ENCODE peak calls at places on chromosomes 12 and 14, in ten cellular contexts. One of them, this sample, is unnamed.

GRCh38 chr12:13102481-13103195 is 829 bp downstream of the GSG1 start:
- DNase-seq in MCF 10A: peak; percentile 14
- DNase-seq in mammary epithelial cell: no peak
- DNase-seq in HFFc6: peak; percentile 39
- DNase-seq in COLO829: no peak
- DNase-seq in NAMALWA: no peak
- DNase-seq in C1 segment of cervical spinal cord: no peak
- DNase-seq in activated CD4-positive, CD25-positive, alpha-beta regulatory T cell treated with anti-CD3 and anti-CD28 coated beads, Interleukin-2, amount 50 U/mL, for 72 hours: no peak
- DNase-seq in NCI-H774: no peak
- DNase-seq in COR-L47: no peak
- DNase-seq in this sample: peak; percentile 37

GRCh38 chr14:24852312-24853060 is 197.5 kb downstream of the STXBP6 start:
- DNase-seq in MCF 10A: no peak
- DNase-seq in mammary epithelial cell: no peak
- DNase-seq in HFFc6: no peak
- DNase-seq in COLO829: no peak
- DNase-seq in NAMALWA: no peak
- DNase-seq in C1 segment of cervical spinal cord: no peak
- DNase-seq in activated CD4-positive, CD25-positive, alpha-beta regulatory T cell treated with anti-CD3 and anti-CD28 coated beads, Interleukin-2, amount 50 U/mL, for 72 hours: no peak
- DNase-seq in NCI-H774: no peak
- DNase-seq in COR-L47: no peak
- DNase-seq in this sample: no peak

GRCh38 chr12:12791756-12792346 is 6.4 kb downstream of the APOLD1 start:
- DNase-seq in MCF 10A: no peak
- DNase-seq in mammary epithelial cell: no peak
- DNase-seq in HFFc6: no peak
- DNase-seq in COLO829: no peak
- DNase-seq in NAMALWA: no peak
- DNase-seq in C1 segment of cervical spinal cord: no peak
- DNase-seq in activated CD4-positive, CD25-positive, alpha-beta regulatory T cell treated with anti-CD3 and anti-CD28 coated beads, Interleukin-2, amount 50 U/mL, for 72 hours: no peak
- DNase-seq in NCI-H774: no peak
- DNase-seq in COR-L47: no peak
- DNase-seq in this sample: no peak

GRCh38 chr14:77542349-77543239 is 44.0 kb upstream of the ISM2 start:
- DNase-seq in MCF 10A: no peak
- DNase-seq in mammary epithelial cell: no peak
- DNase-seq in HFFc6: no peak
- DNase-seq in COLO829: peak; percentile 36
- DNase-seq in NAMALWA: peak; percentile 43
- DNase-seq in C1 segment of cervical spinal cord: no peak
- DNase-seq in activated CD4-positive, CD25-positive, alpha-beta regulatory T cell treated with anti-CD3 and anti-CD28 coated beads, Interleukin-2, amount 50 U/mL, for 72 hours: no peak
- DNase-seq in NCI-H774: no peak
- DNase-seq in COR-L47: no peak
- DNase-seq in this sample: no peak

GRCh38 chr14:22630486-22630885 is 13.7 kb downstream of the OR6J1 start:
- DNase-seq in MCF 10A: no peak
- DNase-seq in mammary epithelial cell: no peak
- DNase-seq in HFFc6: no peak
- DNase-seq in COLO829: no peak
- DNase-seq in NAMALWA: no peak
- DNase-seq in C1 segment of cervical spinal cord: no peak
- DNase-seq in activated CD4-positive, CD25-positive, alpha-beta regulatory T cell treated with anti-CD3 and anti-CD28 coated beads, Interleukin-2, amount 50 U/mL, for 72 hours: no peak
- DNase-seq in NCI-H774: no peak
- DNase-seq in COR-L47: no peak
- DNase-seq in this sample: no peak

GRCh38 chr14:36238666-36239363 is 62.3 kb upstream of the PTCSC3 start:
- DNase-seq in MCF 10A: peak; percentile 88
- DNase-seq in mammary epithelial cell: peak; percentile 96
- DNase-seq in HFFc6: peak; percentile 39
- DNase-seq in COLO829: peak; percentile 63
- DNase-seq in NAMALWA: no peak
- DNase-seq in C1 segment of cervical spinal cord: no peak
- DNase-seq in activated CD4-positive, CD25-positive, alpha-beta regulatory T cell treated with anti-CD3 and anti-CD28 coated beads, Interleukin-2, amount 50 U/mL, for 72 hours: no peak
- DNase-seq in NCI-H774: no peak
- DNase-seq in COR-L47: no peak
- DNase-seq in this sample: no peak

GRCh38 chr12:53722450-53723041 is 4.7 kb downstream of the CALCOCO1 start:
- DNase-seq in MCF 10A: peak; percentile 33
- DNase-seq in mammary epithelial cell: no peak
- DNase-seq in HFFc6: no peak
- DNase-seq in COLO829: no peak
- DNase-seq in NAMALWA: no peak
- DNase-seq in C1 segment of cervical spinal cord: no peak
- DNase-seq in activated CD4-positive, CD25-positive, alpha-beta regulatory T cell treated with anti-CD3 and anti-CD28 coated beads, Interleukin-2, amount 50 U/mL, for 72 hours: no peak
- DNase-seq in NCI-H774: no peak
- DNase-seq in COR-L47: no peak
- DNase-seq in this sample: no peak

GRCh38 chr12:92193063-92193462 is 47.4 kb upstream of the BTG1 start:
- DNase-seq in MCF 10A: no peak
- DNase-seq in mammary epithelial cell: no peak
- DNase-seq in HFFc6: no peak
- DNase-seq in COLO829: no peak
- DNase-seq in NAMALWA: no peak
- DNase-seq in C1 segment of cervical spinal cord: no peak
- DNase-seq in activated CD4-positive, CD25-positive, alpha-beta regulatory T cell treated with anti-CD3 and anti-CD28 coated beads, Interleukin-2, amount 50 U/mL, for 72 hours: no peak
- DNase-seq in NCI-H774: no peak
- DNase-seq in COR-L47: no peak
- DNase-seq in this sample: no peak

GRCh38 chr12:92769124-92769901 is 66.5 kb downstream of the PLEKHG7 start:
- DNase-seq in MCF 10A: no peak
- DNase-seq in mammary epithelial cell: no peak
- DNase-seq in HFFc6: no peak
- DNase-seq in COLO829: no peak
- DNase-seq in NAMALWA: peak; percentile 52
- DNase-seq in C1 segment of cervical spinal cord: no peak
- DNase-seq in activated CD4-positive, CD25-positive, alpha-beta regulatory T cell treated with anti-CD3 and anti-CD28 coated beads, Interleukin-2, amount 50 U/mL, for 72 hours: no peak
- DNase-seq in NCI-H774: no peak
- DNase-seq in COR-L47: no peak
- DNase-seq in this sample: no peak

GRCh38 chr12:48159976-48160525 is 2.7 kb upstream of the ASB8 start:
- DNase-seq in MCF 10A: no peak
- DNase-seq in mammary epithelial cell: no peak
- DNase-seq in HFFc6: no peak
- DNase-seq in COLO829: no peak
- DNase-seq in NAMALWA: no peak
- DNase-seq in C1 segment of cervical spinal cord: no peak
- DNase-seq in activated CD4-positive, CD25-positive, alpha-beta regulatory T cell treated with anti-CD3 and anti-CD28 coated beads, Interleukin-2, amount 50 U/mL, for 72 hours: no peak
- DNase-seq in NCI-H774: no peak
- DNase-seq in COR-L47: no peak
- DNase-seq in this sample: no peak

GRCh38 chr12:112964067-112964670 is 14.2 kb upstream of the OAS2 start:
- DNase-seq in MCF 10A: no peak
- DNase-seq in mammary epithelial cell: no peak
- DNase-seq in HFFc6: no peak
- DNase-seq in COLO829: no peak
- DNase-seq in NAMALWA: no peak
- DNase-seq in C1 segment of cervical spinal cord: no peak
- DNase-seq in activated CD4-positive, CD25-positive, alpha-beta regulatory T cell treated with anti-CD3 and anti-CD28 coated beads, Interleukin-2, amount 50 U/mL, for 72 hours: no peak
- DNase-seq in NCI-H774: no peak
- DNase-seq in COR-L47: no peak
- DNase-seq in this sample: no peak

GRCh38 chr14:70641548-70642312 is at the start of gene TTC9:
- DNase-seq in MCF 10A: no peak
- DNase-seq in mammary epithelial cell: no peak
- DNase-seq in HFFc6: no peak
- DNase-seq in COLO829: no peak
- DNase-seq in NAMALWA: no peak
- DNase-seq in C1 segment of cervical spinal cord: no peak
- DNase-seq in activated CD4-positive, CD25-positive, alpha-beta regulatory T cell treated with anti-CD3 and anti-CD28 coated beads, Interleukin-2, amount 50 U/mL, for 72 hours: peak; percentile 47
- DNase-seq in NCI-H774: no peak
- DNase-seq in COR-L47: no peak
- DNase-seq in this sample: no peak

GRCh38 chr12:45435945-45436710 is 220.2 kb downstream of the ANO6 start:
- DNase-seq in MCF 10A: no peak
- DNase-seq in mammary epithelial cell: peak; percentile 22
- DNase-seq in HFFc6: no peak
- DNase-seq in COLO829: no peak
- DNase-seq in NAMALWA: no peak
- DNase-seq in C1 segment of cervical spinal cord: no peak
- DNase-seq in activated CD4-positive, CD25-positive, alpha-beta regulatory T cell treated with anti-CD3 and anti-CD28 coated beads, Interleukin-2, amount 50 U/mL, for 72 hours: no peak
- DNase-seq in NCI-H774: no peak
- DNase-seq in COR-L47: no peak
- DNase-seq in this sample: no peak

GRCh38 chr14:32186248-32186647 is 15.6 kb upstream of the RNU6-7 start:
- DNase-seq in MCF 10A: no peak
- DNase-seq in mammary epithelial cell: no peak
- DNase-seq in HFFc6: no peak
- DNase-seq in COLO829: no peak
- DNase-seq in NAMALWA: no peak
- DNase-seq in C1 segment of cervical spinal cord: no peak
- DNase-seq in activated CD4-positive, CD25-positive, alpha-beta regulatory T cell treated with anti-CD3 and anti-CD28 coated beads, Interleukin-2, amount 50 U/mL, for 72 hours: no peak
- DNase-seq in NCI-H774: no peak
- DNase-seq in COR-L47: no peak
- DNase-seq in this sample: no peak

GRCh38 chr14:76908834-76909233 is 82.6 kb downstream of the LRRC74A start:
- DNase-seq in MCF 10A: no peak
- DNase-seq in mammary epithelial cell: no peak
- DNase-seq in HFFc6: no peak
- DNase-seq in COLO829: no peak
- DNase-seq in NAMALWA: peak; percentile 69
- DNase-seq in C1 segment of cervical spinal cord: no peak
- DNase-seq in activated CD4-positive, CD25-positive, alpha-beta regulatory T cell treated with anti-CD3 and anti-CD28 coated beads, Interleukin-2, amount 50 U/mL, for 72 hours: no peak
- DNase-seq in NCI-H774: no peak
- DNase-seq in COR-L47: no peak
- DNase-seq in this sample: peak; percentile 35

GRCh38 chr12:93203361-93203760 is 174.4 kb upstream of the NUDT4 start:
- DNase-seq in MCF 10A: no peak
- DNase-seq in mammary epithelial cell: no peak
- DNase-seq in HFFc6: no peak
- DNase-seq in COLO829: no peak
- DNase-seq in NAMALWA: no peak
- DNase-seq in C1 segment of cervical spinal cord: no peak
- DNase-seq in activated CD4-positive, CD25-positive, alpha-beta regulatory T cell treated with anti-CD3 and anti-CD28 coated beads, Interleukin-2, amount 50 U/mL, for 72 hours: no peak
- DNase-seq in NCI-H774: no peak
- DNase-seq in COR-L47: no peak
- DNase-seq in this sample: no peak

GRCh38 chr14:20587489-20588154 is at the start of gene RNASE11:
- DNase-seq in MCF 10A: no peak
- DNase-seq in mammary epithelial cell: no peak
- DNase-seq in HFFc6: no peak
- DNase-seq in COLO829: no peak
- DNase-seq in NAMALWA: no peak
- DNase-seq in C1 segment of cervical spinal cord: no peak
- DNase-seq in activated CD4-positive, CD25-positive, alpha-beta regulatory T cell treated with anti-CD3 and anti-CD28 coated beads, Interleukin-2, amount 50 U/mL, for 72 hours: no peak
- DNase-seq in NCI-H774: no peak
- DNase-seq in COR-L47: no peak
- DNase-seq in this sample: no peak

GRCh38 chr12:60205500-60205899 is 609.7 kb downstream of the SLC16A7 start:
- DNase-seq in MCF 10A: peak; percentile 64
- DNase-seq in mammary epithelial cell: peak; percentile 49
- DNase-seq in HFFc6: peak; percentile 41
- DNase-seq in COLO829: no peak
- DNase-seq in NAMALWA: no peak
- DNase-seq in C1 segment of cervical spinal cord: no peak
- DNase-seq in activated CD4-positive, CD25-positive, alpha-beta regulatory T cell treated with anti-CD3 and anti-CD28 coated beads, Interleukin-2, amount 50 U/mL, for 72 hours: no peak
- DNase-seq in NCI-H774: no peak
- DNase-seq in COR-L47: no peak
- DNase-seq in this sample: no peak

GRCh38 chr12:52681551-52682380 is 1.6 kb upstream of the KRT1 start:
- DNase-seq in MCF 10A: no peak
- DNase-seq in mammary epithelial cell: no peak
- DNase-seq in HFFc6: no peak
- DNase-seq in COLO829: no peak
- DNase-seq in NAMALWA: no peak
- DNase-seq in C1 segment of cervical spinal cord: no peak
- DNase-seq in activated CD4-positive, CD25-positive, alpha-beta regulatory T cell treated with anti-CD3 and anti-CD28 coated beads, Interleukin-2, amount 50 U/mL, for 72 hours: no peak
- DNase-seq in NCI-H774: no peak
- DNase-seq in COR-L47: no peak
- DNase-seq in this sample: no peak

GRCh38 chr12:52243774-52244614 is 11.0 kb downstream of the KRT7 start:
- DNase-seq in MCF 10A: peak; percentile 98
- DNase-seq in mammary epithelial cell: peak; percentile 96
- DNase-seq in HFFc6: peak; percentile 86
- DNase-seq in COLO829: peak; percentile 56
- DNase-seq in NAMALWA: no peak
- DNase-seq in C1 segment of cervical spinal cord: no peak
- DNase-seq in activated CD4-positive, CD25-positive, alpha-beta regulatory T cell treated with anti-CD3 and anti-CD28 coated beads, Interleukin-2, amount 50 U/mL, for 72 hours: peak; percentile 54
- DNase-seq in NCI-H774: no peak
- DNase-seq in COR-L47: peak; percentile 57
- DNase-seq in this sample: no peak

GRCh38 chr14:21084988-21085853 is 13.2 kb downstream of the ZNF219 start:
- DNase-seq in MCF 10A: no peak
- DNase-seq in mammary epithelial cell: peak; percentile 59
- DNase-seq in HFFc6: peak; percentile 77
- DNase-seq in COLO829: no peak
- DNase-seq in NAMALWA: no peak
- DNase-seq in C1 segment of cervical spinal cord: no peak
- DNase-seq in activated CD4-positive, CD25-positive, alpha-beta regulatory T cell treated with anti-CD3 and anti-CD28 coated beads, Interleukin-2, amount 50 U/mL, for 72 hours: no peak
- DNase-seq in NCI-H774: no peak
- DNase-seq in COR-L47: no peak
- DNase-seq in this sample: no peak

GRCh38 chr14:36515896-36516718 is 3.9 kb downstream of the NKX2-1 start:
- DNase-seq in MCF 10A: no peak
- DNase-seq in mammary epithelial cell: no peak
- DNase-seq in HFFc6: no peak
- DNase-seq in COLO829: no peak
- DNase-seq in NAMALWA: no peak
- DNase-seq in C1 segment of cervical spinal cord: no peak
- DNase-seq in activated CD4-positive, CD25-positive, alpha-beta regulatory T cell treated with anti-CD3 and anti-CD28 coated beads, Interleukin-2, amount 50 U/mL, for 72 hours: no peak
- DNase-seq in NCI-H774: no peak
- DNase-seq in COR-L47: no peak
- DNase-seq in this sample: no peak

GRCh38 chr14:94051779-94052178 is 25.6 kb downstream of the OTUB2 start:
- DNase-seq in MCF 10A: no peak
- DNase-seq in mammary epithelial cell: no peak
- DNase-seq in HFFc6: no peak
- DNase-seq in COLO829: no peak
- DNase-seq in NAMALWA: no peak
- DNase-seq in C1 segment of cervical spinal cord: no peak
- DNase-seq in activated CD4-positive, CD25-positive, alpha-beta regulatory T cell treated with anti-CD3 and anti-CD28 coated beads, Interleukin-2, amount 50 U/mL, for 72 hours: no peak
- DNase-seq in NCI-H774: no peak
- DNase-seq in COR-L47: no peak
- DNase-seq in this sample: no peak

GRCh38 chr14:51462182-51462581 is 189.5 kb upstream of the FRMD6 start:
- DNase-seq in MCF 10A: peak; percentile 38
- DNase-seq in mammary epithelial cell: peak; percentile 85
- DNase-seq in HFFc6: no peak
- DNase-seq in COLO829: no peak
- DNase-seq in NAMALWA: no peak
- DNase-seq in C1 segment of cervical spinal cord: no peak
- DNase-seq in activated CD4-positive, CD25-positive, alpha-beta regulatory T cell treated with anti-CD3 and anti-CD28 coated beads, Interleukin-2, amount 50 U/mL, for 72 hours: no peak
- DNase-seq in NCI-H774: no peak
- DNase-seq in COR-L47: peak; percentile 35
- DNase-seq in this sample: no peak